ENCODE peak calls at places on chromosomes 12 and 14, in six cellular contexts. One of them, this sample, is unnamed.

GRCh38 chr12:2064078-2064507 is 11.3 kb downstream of the CACNA1C start:
- DNase-seq in naive B cell: no peak
- DNase-seq in stimulated activated naive CD4-positive, alpha-beta T cell: peak
- DNase-seq in anterior cingulate cortex: no peak
- DNase-seq in D341Med: no peak
- DNase-seq in HT-29: no peak
- DNase-seq in this sample: no peak

GRCh38 chr12:55927588-55928502 is at the start of gene PYM1:
- DNase-seq in naive B cell: peak
- DNase-seq in stimulated activated naive CD4-positive, alpha-beta T cell: peak
- DNase-seq in anterior cingulate cortex: peak
- DNase-seq in D341Med: peak
- DNase-seq in HT-29: peak
- DNase-seq in this sample: peak

GRCh38 chr12:109998241-109998903 is 858 bp upstream of the ANKRD13A start:
- DNase-seq in naive B cell: no peak
- DNase-seq in stimulated activated naive CD4-positive, alpha-beta T cell: no peak
- DNase-seq in anterior cingulate cortex: no peak
- DNase-seq in D341Med: no peak
- DNase-seq in HT-29: no peak
- DNase-seq in this sample: no peak

GRCh38 chr12:26614217-26614616 is 218.8 kb downstream of the ITPR2 start:
- DNase-seq in naive B cell: peak
- DNase-seq in stimulated activated naive CD4-positive, alpha-beta T cell: no peak
- DNase-seq in anterior cingulate cortex: no peak
- DNase-seq in D341Med: peak
- DNase-seq in HT-29: peak
- DNase-seq in this sample: no peak

GRCh38 chr12:7923241-7924236 is 12.4 kb downstream of the SLC2A3 start:
- DNase-seq in naive B cell: no peak
- DNase-seq in stimulated activated naive CD4-positive, alpha-beta T cell: no peak
- DNase-seq in anterior cingulate cortex: no peak
- DNase-seq in D341Med: no peak
- DNase-seq in HT-29: no peak
- DNase-seq in this sample: no peak

GRCh38 chr12:117832459-117833457 is 136.0 kb downstream of the KSR2 start:
- DNase-seq in naive B cell: no peak
- DNase-seq in stimulated activated naive CD4-positive, alpha-beta T cell: no peak
- DNase-seq in anterior cingulate cortex: no peak
- DNase-seq in D341Med: no peak
- DNase-seq in HT-29: no peak
- DNase-seq in this sample: no peak

GRCh38 chr12:16605666-16606116 is 271 bp downstream of the LMO3 start:
- DNase-seq in naive B cell: no peak
- DNase-seq in stimulated activated naive CD4-positive, alpha-beta T cell: no peak
- DNase-seq in anterior cingulate cortex: no peak
- DNase-seq in D341Med: peak
- DNase-seq in HT-29: no peak
- DNase-seq in this sample: no peak

GRCh38 chr12:20731274-20731673 is 36.1 kb downstream of the SLCO1C1 start:
- DNase-seq in naive B cell: no peak
- DNase-seq in stimulated activated naive CD4-positive, alpha-beta T cell: no peak
- DNase-seq in anterior cingulate cortex: no peak
- DNase-seq in D341Med: no peak
- DNase-seq in HT-29: no peak
- DNase-seq in this sample: no peak

GRCh38 chr14:104601786-104602185 is 2.8 kb downstream of the TMEM179 start:
- DNase-seq in naive B cell: no peak
- DNase-seq in stimulated activated naive CD4-positive, alpha-beta T cell: no peak
- DNase-seq in anterior cingulate cortex: no peak
- DNase-seq in D341Med: no peak
- DNase-seq in HT-29: no peak
- DNase-seq in this sample: no peak

GRCh38 chr12:50550530-50551223 is 45.9 kb downstream of the DIP2B start:
- DNase-seq in naive B cell: no peak
- DNase-seq in stimulated activated naive CD4-positive, alpha-beta T cell: no peak
- DNase-seq in anterior cingulate cortex: no peak
- DNase-seq in D341Med: no peak
- DNase-seq in HT-29: no peak
- DNase-seq in this sample: no peak

GRCh38 chr12:93772003-93772402 is 94.8 kb downstream of the CRADD start:
- DNase-seq in naive B cell: no peak
- DNase-seq in stimulated activated naive CD4-positive, alpha-beta T cell: no peak
- DNase-seq in anterior cingulate cortex: no peak
- DNase-seq in D341Med: no peak
- DNase-seq in HT-29: no peak
- DNase-seq in this sample: no peak